ENCODE peak calls at places on chromosomes 6 and 20, in eight cellular contexts. J is tibial artery, C is cardiac muscle cell, V is prostate gland, Z is suprapubic skin, K is sigmoid colon, N is mammary epithelial cell, O is fibroblast of lung. D is an unnamed sample. For H3K4me1 and H3K9me3, the result is how much of the 10 kb centered on the place peaks cover.

GRCh38 chr20:402496-402885 is 5.6 kb upstream of the RBCK1 start:
- DNase-seq in K (no peak), N (no peak), O (no peak), C (no peak), Z (no peak), J (no peak), V (no peak), D (no peak)

GRCh38 chr20:38350879-38351775 is 4.8 kb downstream of the LBP start:
- DNase-seq in J (peak), Z (no peak), C (peak), K (peak), V (no peak), N (no peak), O (no peak), D (no peak)

GRCh38 chr6:112502348-112503130 is 155.4 kb downstream of the RFPL4B start:
- DNase-seq in V (no peak), C (peak), K (no peak), Z (no peak), O (peak), N (no peak), J (no peak), D (no peak)

GRCh38 chr6:147127587-147127986 is 76.6 kb upstream of the STXBP5 start:
- DNase-seq in K (no peak), Z (no peak), N (peak), C (no peak), J (no peak), O (peak), V (no peak), D (no peak)

GRCh38 chr6:37550436-37550835 is 50.7 kb upstream of the CCDC167 start:
- DNase-seq in C (peak), N (no peak), V (no peak), J (no peak), O (peak), K (no peak), Z (no peak), D (no peak)

GRCh38 chr6:164563866-164564265 is 745.5 kb downstream of the C6orf118 start:
- DNase-seq in C (no peak), K (no peak), J (no peak), V (no peak), O (no peak), Z (no peak), N (no peak), D (no peak)

GRCh38 chr6:13338038-13338437 is 9.7 kb upstream of the TBC1D7 start:
- DNase-seq in K (no peak), Z (no peak), C (peak), V (no peak), N (no peak), J (no peak), O (no peak), D (no peak)

GRCh38 chr20:32368930-32369329 is 10.8 kb downstream of the ASXL1 start:
- DNase-seq in J (no peak), C (peak), V (no peak), Z (no peak), N (no peak), O (peak), K (no peak), D (no peak)

GRCh38 chr6:6993503-6994237 is 114.1 kb upstream of the RREB1 start:
- DNase-seq in J (no peak), O (no peak), C (no peak), V (no peak), Z (no peak), N (no peak), K (no peak), D (no peak)

GRCh38 chr20:59046862-59047261 is 4.3 kb upstream of the PRELID3B start:
- DNase-seq in V (no peak), N (no peak), Z (no peak), O (no peak), C (no peak), K (no peak), J (no peak), D (no peak)

GRCh38 chr6:85464722-85465150 is 14.9 kb downstream of the NT5E start:
- DNase-seq in Z (no peak), O (peak), V (no peak), J (no peak), K (no peak), C (peak), N (peak), D (no peak)

GRCh38 chr6:85465762-85466161 is 15.9 kb downstream of the NT5E start:
- DNase-seq in J (no peak), K (no peak), N (no peak), C (no peak), V (no peak), O (no peak), Z (no peak), D (no peak)

GRCh38 chr6:85469276-85470022 is 19.6 kb downstream of the NT5E start:
- DNase-seq in Z (no peak), C (no peak), V (no peak), J (no peak), K (no peak), O (peak), N (no peak), D (no peak)

GRCh38 chr6:85470023-85470410 is 20.1 kb downstream of the NT5E start:
- DNase-seq in O (peak), C (no peak), V (no peak), J (no peak), N (no peak), K (no peak), Z (no peak), D (no peak)

GRCh38 chr6:85468326-85468725 is 18.4 kb downstream of the NT5E start:
- DNase-seq in N (peak), Z (no peak), V (no peak), K (no peak), O (no peak), C (peak), J (no peak), D (no peak)
- H3K4me1 ChIP-seq in N (half or more), Z (under half), V (under half), K (under half), O (under half), C (under half), J (under half), D (under half)

DNA sequence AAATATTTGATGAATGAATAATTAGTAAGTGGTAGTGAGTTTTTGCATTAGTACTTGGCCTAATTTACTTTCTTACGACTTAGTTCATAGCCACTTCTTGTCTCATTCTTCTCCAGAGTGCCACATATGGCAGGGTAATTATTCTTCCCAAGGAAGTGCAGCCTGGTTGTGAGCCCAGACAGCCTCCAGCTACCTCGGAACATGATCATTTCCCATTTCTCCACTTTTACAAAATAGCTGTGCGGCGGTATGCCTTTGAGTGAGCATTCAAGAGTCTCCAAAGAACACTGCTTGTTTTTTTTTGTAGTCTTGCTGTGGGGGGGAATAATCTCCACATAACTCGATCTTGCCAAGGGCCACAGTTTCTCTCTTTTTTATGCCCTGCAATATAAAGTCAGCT is 765.0 kb downstream of the HDGFL1 start:
- DNase-seq in J (no peak), N (no peak), K (no peak), C (no peak), Z (no peak), V (no peak), O (no peak), D (no peak)
- H3K9me3 ChIP-seq in J (under half), N (under half), K (under half), C (under half), Z (under half), V (under half), O (under half), D (under half)

GRCh38 chr20:24506696-24507095 is 37.3 kb downstream of the SYNDIG1 start:
- DNase-seq in O (no peak), K (no peak), J (no peak), V (no peak), Z (no peak), N (no peak), C (no peak), D (no peak)
- H3K4me3 ChIP-seq in O (no peak), K (no peak), J (no peak), V (no peak), Z (no peak), N (no peak), C (no peak), D (no peak)

GRCh38 chr6:56953597-56954388 is 1.1 kb upstream of the BEND6 start:
- DNase-seq in C (no peak), V (no peak), Z (no peak), N (peak), O (no peak), J (no peak), K (no peak), D (peak)
- H3K4me1 ChIP-seq in C (under half), V (under half), Z (under half), N (under half), O (under half), J (under half), K (under half), D (under half)

DNA sequence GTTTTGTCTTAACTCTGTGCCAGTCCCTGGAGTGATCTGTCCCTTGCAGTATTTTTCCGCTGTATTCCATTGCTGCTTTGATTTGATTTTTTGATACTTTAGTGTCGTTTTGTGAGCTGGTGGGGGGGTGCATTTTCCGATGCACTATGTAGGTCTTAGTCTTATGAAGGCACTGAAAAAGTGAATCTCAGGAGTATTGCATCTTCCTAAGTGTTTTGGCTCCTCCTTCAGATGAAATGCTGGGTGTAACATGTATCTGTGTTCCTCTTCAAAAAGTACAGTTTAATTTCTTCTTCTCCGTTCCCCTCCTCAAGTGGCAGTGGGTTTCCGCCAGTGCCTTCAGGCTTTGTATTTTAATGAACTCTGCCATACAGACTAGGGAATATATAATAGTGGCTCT is 580.7 kb upstream of the GJE1 start:
- DNase-seq in O (peak), Z (no peak), C (no peak), N (no peak), V (no peak), K (no peak), J (no peak), D (no peak)
- H3K9me3 ChIP-seq in O (under half), Z (under half), C (under half), N (under half), V (under half), K (under half), J (under half), D (under half)

GRCh38 chr6:75206338-75207210 is 721 bp upstream of the COL12A1 start:
- DNase-seq in K (peak), C (peak), O (peak), V (no peak), N (no peak), Z (no peak), J (no peak), D (no peak)
- H3K4me3 ChIP-seq in K (peak), C (peak), O (peak), V (peak), N (peak), Z (peak), J (peak), D (no peak)

GRCh38 chr20:19328676-19329075 is 116.2 kb downstream of the SLC24A3 start:
- DNase-seq in C (no peak), N (no peak), K (no peak), J (no peak), O (no peak), Z (no peak), V (no peak), D (no peak)
- H3K4me1 ChIP-seq in C (under half), N (under half), K (under half), J (under half), O (under half), Z (under half), V (under half), D (under half)